ENCODE peak calls at places on chromosomes 6 and 20, in five cellular contexts. One of them, this sample, is unnamed.

GRCh38 chr6:127178746-127179145 is 60.3 kb downstream of the RSPO3 start:
- DNase-seq in lower leg skin: no peak
- DNase-seq in psoas muscle: no peak
- DNase-seq in IMR-90: no peak
- DNase-seq in uterus: no peak
- DNase-seq in this sample: no peak

GRCh38 chr6:1267057-1267732 is 44.7 kb upstream of the FOXQ1 start:
- DNase-seq in lower leg skin: peak; percentile 46
- DNase-seq in psoas muscle: no peak
- DNase-seq in IMR-90: no peak
- DNase-seq in uterus: no peak
- DNase-seq in this sample: no peak

GRCh38 chr20:54397292-54398155 is 77.9 kb upstream of the DOK5 start:
- DNase-seq in lower leg skin: no peak
- DNase-seq in IMR-90: no peak
- DNase-seq in uterus: no peak
- DNase-seq in psoas muscle: no peak
- DNase-seq in this sample: no peak

GRCh38 chr6:93679836-93680235 is 260.5 kb upstream of the EPHA7 start:
- DNase-seq in psoas muscle: no peak
- DNase-seq in lower leg skin: no peak
- DNase-seq in IMR-90: no peak
- DNase-seq in uterus: no peak
- DNase-seq in this sample: no peak

GRCh38 chr20:57718490-57719009 is 8.7 kb upstream of the PMEPA1 start:
- DNase-seq in IMR-90: peak; percentile 97
- DNase-seq in uterus: peak; percentile 96
- DNase-seq in lower leg skin: peak; percentile 99
- DNase-seq in psoas muscle: peak; percentile 95
- DNase-seq in this sample: peak; percentile 97

GRCh38 chr6:5115168-5115567 is 30.0 kb downstream of the PPP1R3G start:
- DNase-seq in lower leg skin: peak; percentile 46
- DNase-seq in uterus: no peak
- DNase-seq in IMR-90: peak; percentile 31
- DNase-seq in psoas muscle: no peak
- DNase-seq in this sample: no peak

GRCh38 chr20:36355469-36356171 is 49.5 kb downstream of the DLGAP4 start:
- DNase-seq in lower leg skin: no peak
- DNase-seq in IMR-90: no peak
- DNase-seq in psoas muscle: no peak
- DNase-seq in uterus: no peak
- DNase-seq in this sample: no peak

GRCh38 chr20:10315138-10315537 is 96.5 kb downstream of the SNAP25 start:
- DNase-seq in uterus: no peak
- DNase-seq in lower leg skin: no peak
- DNase-seq in IMR-90: no peak
- DNase-seq in psoas muscle: no peak
- DNase-seq in this sample: no peak

GRCh38 chr6:151721671-151722070 is 85.8 kb upstream of the ESR1 start:
- DNase-seq in IMR-90: no peak
- DNase-seq in psoas muscle: no peak
- DNase-seq in uterus: no peak
- DNase-seq in lower leg skin: no peak
- DNase-seq in this sample: no peak

GRCh38 chr20:5807431-5807830 is 57.2 kb downstream of the SHLD1 start:
- DNase-seq in uterus: no peak
- DNase-seq in psoas muscle: no peak
- DNase-seq in lower leg skin: no peak
- DNase-seq in IMR-90: no peak
- DNase-seq in this sample: no peak

GRCh38 chr20:35463455-35464300 is 8.3 kb downstream of the CEP250 start:
- DNase-seq in lower leg skin: no peak
- DNase-seq in psoas muscle: no peak
- DNase-seq in IMR-90: peak; percentile 71
- DNase-seq in uterus: peak; percentile 42
- DNase-seq in this sample: peak; percentile 48

GRCh38 chr6:81562169-81562568 is 190.3 kb downstream of the TENT5A start:
- DNase-seq in IMR-90: peak; percentile 89
- DNase-seq in lower leg skin: no peak
- DNase-seq in uterus: no peak
- DNase-seq in psoas muscle: no peak
- DNase-seq in this sample: no peak

GRCh38 chr6:82651845-82652333 is 288.3 kb downstream of the TPBG start:
- DNase-seq in lower leg skin: no peak
- DNase-seq in uterus: no peak
- DNase-seq in IMR-90: no peak
- DNase-seq in psoas muscle: no peak
- DNase-seq in this sample: no peak

GRCh38 chr20:63976980-63977391 is 2.5 kb downstream of the SAMD10 start:
- DNase-seq in uterus: no peak
- DNase-seq in IMR-90: no peak
- DNase-seq in psoas muscle: no peak
- DNase-seq in lower leg skin: no peak
- DNase-seq in this sample: no peak

GRCh38 chr6:88220493-88220892 is 54.3 kb upstream of the CNR1 start:
- DNase-seq in psoas muscle: no peak
- DNase-seq in lower leg skin: no peak
- DNase-seq in uterus: no peak
- DNase-seq in IMR-90: no peak
- DNase-seq in this sample: no peak

GRCh38 chr20:48189177-48189576 is 403.9 kb upstream of the SULF2 start:
- DNase-seq in lower leg skin: no peak
- DNase-seq in uterus: no peak
- DNase-seq in psoas muscle: no peak
- DNase-seq in IMR-90: no peak
- DNase-seq in this sample: no peak

GRCh38 chr20:23021941-23022340 is 13.2 kb upstream of the SSTR4 start:
- DNase-seq in uterus: no peak
- DNase-seq in IMR-90: peak; percentile 10
- DNase-seq in psoas muscle: no peak
- DNase-seq in lower leg skin: peak; percentile 36
- DNase-seq in this sample: no peak

GRCh38 chr6:147709396-147710272 is 201.1 kb downstream of the SAMD5 start:
- DNase-seq in IMR-90: no peak
- DNase-seq in psoas muscle: no peak
- DNase-seq in lower leg skin: no peak
- DNase-seq in uterus: no peak
- DNase-seq in this sample: no peak

GRCh38 chr6:41921712-41921998 is 356 bp downstream of the BYSL start:
- DNase-seq in lower leg skin: no peak
- DNase-seq in IMR-90: no peak
- DNase-seq in psoas muscle: no peak
- DNase-seq in uterus: no peak
- DNase-seq in this sample: no peak

GRCh38 chr6:87879144-87879861 is 168.3 kb upstream of the SPACA1 start:
- DNase-seq in IMR-90: no peak
- DNase-seq in lower leg skin: no peak
- DNase-seq in psoas muscle: no peak
- DNase-seq in uterus: no peak
- DNase-seq in this sample: no peak

GRCh38 chr6:14408491-14408890 is 290.9 kb downstream of the CD83 start:
- DNase-seq in psoas muscle: no peak
- DNase-seq in uterus: no peak
- DNase-seq in IMR-90: no peak
- DNase-seq in lower leg skin: no peak
- DNase-seq in this sample: no peak

GRCh38 chr20:25497586-25498279 is 87.6 kb downstream of the NINL start:
- DNase-seq in uterus: no peak
- DNase-seq in IMR-90: no peak
- DNase-seq in psoas muscle: no peak
- DNase-seq in lower leg skin: no peak
- DNase-seq in this sample: no peak

GRCh38 chr20:4956200-4956810 is 45.0 kb downstream of the SLC23A2 start:
- DNase-seq in lower leg skin: no peak
- DNase-seq in IMR-90: peak; percentile 75
- DNase-seq in psoas muscle: no peak
- DNase-seq in uterus: no peak
- DNase-seq in this sample: no peak

GRCh38 chr20:60050193-60050960 is 92.2 kb downstream of the CDH26 start:
- DNase-seq in psoas muscle: no peak
- DNase-seq in uterus: no peak
- DNase-seq in IMR-90: no peak
- DNase-seq in lower leg skin: peak; percentile 67
- DNase-seq in this sample: no peak

GRCh38 chr20:56859751-56860366 is 230.8 kb downstream of the TFAP2C start:
- DNase-seq in uterus: peak; percentile 16
- DNase-seq in lower leg skin: no peak
- DNase-seq in psoas muscle: no peak
- DNase-seq in IMR-90: no peak
- DNase-seq in this sample: no peak

GRCh38 chr6:154352898-154353585 is 3.6 kb downstream of the IPCEF1 start:
- DNase-seq in IMR-90: no peak
- DNase-seq in lower leg skin: no peak
- DNase-seq in psoas muscle: no peak
- DNase-seq in uterus: no peak
- DNase-seq in this sample: no peak

GRCh38 chr6:137573739-137574138 is 79.5 kb upstream of the OLIG3 start:
- DNase-seq in lower leg skin: no peak
- DNase-seq in psoas muscle: no peak
- DNase-seq in IMR-90: no peak
- DNase-seq in uterus: no peak
- DNase-seq in this sample: no peak

GRCh38 chr6:12163744-12164507 is 126.2 kb upstream of the EDN1 start:
- DNase-seq in uterus: no peak
- DNase-seq in IMR-90: no peak
- DNase-seq in psoas muscle: no peak
- DNase-seq in lower leg skin: no peak
- DNase-seq in this sample: no peak

GRCh38 chr6:34196833-34197195 is 39.9 kb upstream of the HMGA1 start:
- DNase-seq in psoas muscle: no peak
- DNase-seq in uterus: no peak
- DNase-seq in IMR-90: no peak
- DNase-seq in lower leg skin: no peak
- DNase-seq in this sample: no peak

GRCh38 chr6:34196116-34196832 is 40.4 kb upstream of the HMGA1 start:
- DNase-seq in uterus: peak; percentile 87
- DNase-seq in lower leg skin: peak; percentile 97
- DNase-seq in IMR-90: peak; percentile 62
- DNase-seq in psoas muscle: peak; percentile 90
- DNase-seq in this sample: peak; percentile 84

GRCh38 chr6:34200340-34200971 is 36.2 kb upstream of the HMGA1 start:
- DNase-seq in psoas muscle: no peak
- DNase-seq in uterus: no peak
- DNase-seq in lower leg skin: no peak
- DNase-seq in IMR-90: no peak
- DNase-seq in this sample: no peak

GRCh38 chr6:34194770-34195169 is 41.9 kb upstream of the HMGA1 start:
- DNase-seq in lower leg skin: no peak
- DNase-seq in IMR-90: no peak
- DNase-seq in psoas muscle: no peak
- DNase-seq in uterus: no peak
- DNase-seq in this sample: no peak

DNA sequence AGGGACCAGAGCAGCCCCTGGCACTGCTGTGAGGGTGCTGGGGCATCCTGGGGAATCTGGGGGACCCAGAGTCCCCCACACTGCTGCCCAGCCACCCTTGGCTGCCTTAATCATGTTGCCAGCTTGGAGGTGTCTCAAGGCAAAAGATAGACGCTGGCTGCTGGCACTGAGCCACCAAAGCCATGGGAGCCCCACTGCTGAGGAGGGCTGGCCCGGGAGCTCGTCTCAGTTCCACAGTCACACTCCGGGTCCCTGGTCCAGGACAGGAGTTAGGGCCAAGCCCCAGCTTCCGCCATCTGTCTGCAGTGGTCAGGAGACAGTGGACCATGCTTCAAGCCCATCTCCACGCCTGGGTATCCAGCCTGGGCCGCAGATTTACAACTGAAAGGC is 41.0 kb upstream of the HMGA1 start:
- DNase-seq in IMR-90: no peak
- DNase-seq in lower leg skin: no peak
- DNase-seq in psoas muscle: peak; percentile 25
- DNase-seq in uterus: peak; percentile 25
- DNase-seq in this sample: no peak
- H3K4me3 ChIP-seq in IMR-90: no peak overlapping the region
- H3K4me3 ChIP-seq in lower leg skin: no peak overlapping the region
- H3K4me3 ChIP-seq in psoas muscle: peak overlapping the region; percentile 73
- H3K4me3 ChIP-seq in uterus: peak overlapping the region; percentile 40
- H3K4me3 ChIP-seq in this sample: no peak overlapping the region

GRCh38 chr6:170480045-170480714 is 72.9 kb downstream of the PSMB1 start:
- DNase-seq in IMR-90: peak; percentile 24
- DNase-seq in uterus: no peak
- DNase-seq in psoas muscle: no peak
- DNase-seq in lower leg skin: no peak
- DNase-seq in this sample: no peak
- TF ChIP-seq CTCF in IMR-90: peak; percentile 28
- TF ChIP-seq CTCF in uterus: no peak
- TF ChIP-seq CTCF in psoas muscle: no peak
- TF ChIP-seq CTCF in lower leg skin: no peak
- TF ChIP-seq CTCF in this sample: no peak

GRCh38 chr20:840858-841567 is 7.5 kb downstream of the FAM110A start:
- DNase-seq in IMR-90: no peak
- DNase-seq in uterus: no peak
- DNase-seq in psoas muscle: no peak
- DNase-seq in lower leg skin: no peak
- DNase-seq in this sample: peak; percentile 60
- H3K4me3 ChIP-seq in IMR-90: peak overlapping the region; percentile 43
- H3K4me3 ChIP-seq in uterus: no peak overlapping the region
- H3K4me3 ChIP-seq in psoas muscle: peak overlapping the region; percentile 43
- H3K4me3 ChIP-seq in lower leg skin: peak overlapping the region; percentile 36
- H3K4me3 ChIP-seq in this sample: peak overlapping the region; percentile 29

GRCh38 chr6:32836873-32837272 is 1.7 kb downstream of the TAP2 start:
- DNase-seq in uterus: no peak
- DNase-seq in psoas muscle: no peak
- DNase-seq in IMR-90: no peak
- DNase-seq in lower leg skin: no peak
- DNase-seq in this sample: no peak

GRCh38 chr6:32840604-32841246 is 2.2 kb upstream of the TAP2 start:
- DNase-seq in psoas muscle: no peak
- DNase-seq in uterus: no peak
- DNase-seq in IMR-90: no peak
- DNase-seq in lower leg skin: no peak
- DNase-seq in this sample: no peak

GRCh38 chr6:32839356-32839755 is 817 bp upstream of the TAP2 start:
- DNase-seq in lower leg skin: no peak
- DNase-seq in IMR-90: no peak
- DNase-seq in uterus: no peak
- DNase-seq in psoas muscle: no peak
- DNase-seq in this sample: no peak

GRCh38 chr6:32837651-32838113 is 857 bp downstream of the TAP2 start:
- DNase-seq in uterus: no peak
- DNase-seq in psoas muscle: no peak
- DNase-seq in lower leg skin: no peak
- DNase-seq in IMR-90: no peak
- DNase-seq in this sample: no peak

GRCh38 chr6:32838114-32838958 is at the start of gene TAP2:
- DNase-seq in IMR-90: peak; percentile 89
- DNase-seq in lower leg skin: peak; percentile 99
- DNase-seq in uterus: peak; percentile 97
- DNase-seq in psoas muscle: peak; percentile 96
- DNase-seq in this sample: peak; percentile 96
- TF ChIP-seq CTCF in IMR-90: peak; percentile 98
- TF ChIP-seq CTCF in lower leg skin: no peak
- TF ChIP-seq CTCF in uterus: peak; percentile 99
- TF ChIP-seq CTCF in psoas muscle: peak; percentile 96
- TF ChIP-seq CTCF in this sample: peak; percentile 97

GRCh38 chr20:62116558-62117361 is 5.5 kb upstream of the LSM14B start:
- DNase-seq in psoas muscle: no peak
- DNase-seq in uterus: no peak
- DNase-seq in lower leg skin: no peak
- DNase-seq in IMR-90: no peak
- DNase-seq in this sample: no peak
- H3K4me3 ChIP-seq in psoas muscle: no peak overlapping the region
- H3K4me3 ChIP-seq in uterus: no peak overlapping the region
- H3K4me3 ChIP-seq in lower leg skin: no peak overlapping the region
- H3K4me3 ChIP-seq in IMR-90: no peak overlapping the region
- H3K4me3 ChIP-seq in this sample: no peak overlapping the region

GRCh38 chr20:20023395-20023794 is 6.2 kb downstream of the NAA20 start:
- DNase-seq in uterus: no peak
- DNase-seq in lower leg skin: no peak
- DNase-seq in psoas muscle: no peak
- DNase-seq in IMR-90: no peak
- DNase-seq in this sample: no peak
- TF ChIP-seq CTCF in uterus: no peak
- TF ChIP-seq CTCF in lower leg skin: no peak
- TF ChIP-seq CTCF in psoas muscle: no peak
- TF ChIP-seq CTCF in IMR-90: no peak
- TF ChIP-seq CTCF in this sample: no peak